ENCODE peak calls at places on chromosomes 13 and 19, in five cellular contexts. F is psoas muscle; R is stimulated activated CD4-positive, alpha-beta T cell treated with anti-CD3 and anti-CD28 coated beads, Interleukin-1b, Interleukin-23, amount 100 ng/mL, for 1 hour; G is C1 segment of cervical spinal cord; J is GM04503. D is an unnamed sample.
A peak's percentile ranks its signal among the peaks of the same experiment; 100 is the strongest.

GRCh38 chr19:48006762-48007161 is 12.3 kb downstream of the ELSPBP1 start:
- DNase-seq in G (no peak), R (no peak), F (no peak), J (no peak), D (no peak)

GRCh38 chr13:46386426-46386995 is 541 bp downstream of the RUBCNL start:
- DNase-seq in G (no peak), R (no peak), J (no peak), F (no peak), D (no peak)

GRCh38 chr13:113814435-113814821 is 49.4 kb downstream of the GAS6 start:
- DNase-seq in R (no peak), F (no peak), J (no peak), G (no peak), D (no peak)

GRCh38 chr19:11737964-11738745 is 591 bp downstream of the ZNF823 start:
- DNase-seq in G (no peak), F (peak; percentile 28), J (no peak), R (peak; percentile 4), D (peak; percentile 10)

GRCh38 chr13:79481685-79482052 is 714 bp downstream of the NDFIP2 start:
- DNase-seq in R (peak; percentile 39), J (no peak), G (no peak), F (no peak), D (no peak)

GRCh38 chr19:40523322-40524047 is 53.2 kb upstream of the SHKBP1 start:
- DNase-seq in R (no peak), F (peak; percentile 49), J (no peak), G (no peak), D (no peak)

GRCh38 chr19:47272448-47273312 is 2.0 kb upstream of the INAFM1 start:
- DNase-seq in R (peak; percentile 37), F (peak; percentile 60), G (peak; percentile 66), J (no peak), D (peak; percentile 52)

GRCh38 chr13:30049692-30050091 is 199.3 kb upstream of the UBL3 start:
- DNase-seq in G (no peak), F (no peak), J (no peak), R (no peak), D (no peak)

GRCh38 chr13:50323440-50324070 is 308.3 kb downstream of the KCNRG start:
- DNase-seq in J (peak; percentile 79), F (no peak), G (no peak), R (no peak), D (no peak)

GRCh38 chr19:43311706-43312105 is 41.8 kb upstream of the CD177 start:
- DNase-seq in R (no peak), G (no peak), F (no peak), J (no peak), D (no peak)

GRCh38 chr13:47158583-47158982 is 261.7 kb upstream of the HTR2A start:
- DNase-seq in F (no peak), J (no peak), G (no peak), R (no peak), D (no peak)

GRCh38 chr13:100149389-100149788 is 60.5 kb downstream of the PCCA start:
- DNase-seq in G (no peak), F (no peak), J (no peak), R (no peak), D (no peak)

GRCh38 chr19:13872695-13873389 is 4.1 kb upstream of the NANOS3 start:
- DNase-seq in F (no peak), R (no peak), G (no peak), J (no peak), D (no peak)

GRCh38 chr13:38766799-38767198 is 79.9 kb downstream of the FREM2 start:
- DNase-seq in F (no peak), R (no peak), G (no peak), J (no peak), D (no peak)

GRCh38 chr13:58254961-58255360 is 623.4 kb downstream of the PCDH17 start:
- DNase-seq in F (no peak), G (no peak), J (no peak), R (no peak), D (no peak)

GRCh38 chr19:48393559-48394330 is at the start of gene GRIN2D:
- DNase-seq in F (no peak), G (no peak), R (no peak), J (no peak), D (no peak)

GRCh38 chr13:48748681-48749080 is 95.0 kb downstream of the CYSLTR2 start:
- DNase-seq in R (no peak), G (no peak), J (no peak), F (no peak), D (no peak)

GRCh38 chr13:105665284-105665683 is 870.2 kb downstream of the EFNB2 start:
- DNase-seq in R (no peak), J (peak; percentile 15), F (no peak), G (no peak), D (no peak)

GRCh38 chr13:29924482-29924884 is 74.1 kb upstream of the UBL3 start:
- DNase-seq in J (no peak), R (no peak), F (no peak), G (no peak), D (no peak)

GRCh38 chr19:13430790-13431582 is 75.3 kb downstream of the CACNA1A start:
- DNase-seq in F (peak; percentile 33), G (no peak), R (peak; percentile 6), J (no peak), D (peak; percentile 27)

GRCh38 chr13:73496711-73497110 is 437.9 kb downstream of the KLF5 start:
- DNase-seq in J (no peak), R (no peak), F (no peak), G (no peak), D (no peak)

GRCh38 chr13:67549331-67549730 is 319.2 kb upstream of the PCDH9 start:
- DNase-seq in R (no peak), F (no peak), J (no peak), G (no peak), D (no peak)

GRCh38 chr13:32984857-32985626 is 31.2 kb upstream of the KL start:
- DNase-seq in R (no peak), J (no peak), F (no peak), G (no peak), D (no peak)

GRCh38 chr13:84031120-84031519 is 148.8 kb upstream of the SLITRK1 start:
- DNase-seq in G (no peak), R (no peak), F (no peak), J (no peak), D (no peak)

GRCh38 chr13:94878721-94879120 is 166.4 kb upstream of the SOX21 start:
- DNase-seq in J (no peak), R (no peak), G (no peak), F (no peak), D (no peak)

GRCh38 chr13:27728271-27728670 is 64.0 kb upstream of the GSX1 start:
- DNase-seq in F (no peak), G (peak; percentile 4), J (no peak), R (no peak), D (peak; percentile 66)

GRCh38 chr19:6012416-6013170 is 34.7 kb upstream of the RANBP3 start:
- DNase-seq in G (no peak), F (no peak), R (no peak), J (no peak), D (no peak)

GRCh38 chr19:13022111-13022858 is 27.0 kb downstream of the NFIX start:
- DNase-seq in G (no peak), R (no peak), F (peak; percentile 63), J (no peak), D (peak; percentile 67)

D was measured in Ammon's horn.